ENCODE peak calls at places on chromosomes 5 and 9, in eight cellular contexts. C is activated CD4-positive, alpha-beta T cell treated with anti-CD3 and anti-CD28 coated beads, Interleukin-2, amount 50 U/mL, for 1 hour; G is germinal center; D is nephron progenitor cell; V is Caco-2; F is iPS-NIHi11; Y is HuH-7.5; H is A549. X is an unnamed sample.

GRCh38 chr5:91296691-91297143 is 86.4 kb downstream of the ARRDC3 start:
- DNase-seq in C (no peak), H (peak; percentile 44), D (no peak), V (no peak), Y (no peak), G (no peak), F (no peak), X (no peak)

GRCh38 chr5:96017951-96018350 is 56.3 kb upstream of the ELL2 start:
- DNase-seq in G (no peak), H (peak; percentile 23), F (no peak), D (no peak), Y (no peak), V (no peak), C (no peak), X (no peak)

GRCh38 chr9:105119166-105119565 is 125.3 kb upstream of the SLC44A1 start:
- DNase-seq in D (no peak), C (no peak), Y (no peak), G (no peak), F (no peak), H (no peak), V (no peak), X (no peak)

GRCh38 chr9:126514037-126514821 is 99.5 kb upstream of the LMX1B start:
- DNase-seq in C (peak; percentile 50), G (peak; percentile 91), F (peak; percentile 97), D (peak; percentile 93), H (peak; percentile 67), Y (peak; percentile 90), V (no peak), X (peak; percentile 79)

GRCh38 chr9:76810377-76810957 is 46.2 kb downstream of the PCA3 start:
- DNase-seq in F (peak; percentile 49), C (no peak), Y (no peak), G (peak; percentile 14), H (peak; percentile 73), D (peak; percentile 60), V (peak; percentile 23), X (peak; percentile 62)

GRCh38 chr9:21324040-21324439 is 11.2 kb downstream of the KLHL9 start:
- DNase-seq in F (no peak), H (no peak), V (no peak), G (no peak), Y (no peak), D (no peak), C (no peak), X (no peak)

GRCh38 chr5:11372191-11372590 is 532.1 kb downstream of the CTNND2 start:
- DNase-seq in G (no peak), H (no peak), C (no peak), Y (no peak), D (no peak), V (no peak), F (no peak), X (no peak)

GRCh38 chr5:142548739-142549275 is 137.1 kb downstream of the FGF1 start:
- DNase-seq in H (peak; percentile 93), G (peak; percentile 28), F (peak; percentile 84), Y (peak; percentile 78), V (peak; percentile 86), C (peak; percentile 3), D (peak; percentile 56), X (peak; percentile 83)

GRCh38 chr9:124769451-124770358 is 1.4 kb downstream of the NR6A1 start:
- DNase-seq in C (peak; percentile 16), H (peak; percentile 28), D (peak; percentile 69), Y (peak; percentile 59), F (peak; percentile 59), G (peak; percentile 47), V (peak; percentile 66), X (no peak)

GRCh38 chr5:111582962-111583669 is 70.8 kb upstream of the STARD4 start:
- DNase-seq in H (no peak), G (no peak), V (no peak), C (no peak), D (no peak), Y (no peak), F (no peak), X (no peak)

GRCh38 chr9:137161558-137162483 is 8.0 kb downstream of the LRRC26 start:
- DNase-seq in Y (no peak), F (peak; percentile 88), C (no peak), D (peak; percentile 34), V (peak; percentile 37), H (peak; percentile 43), G (peak; percentile 59), X (no peak)

GRCh38 chr5:150765789-150766149 is 7.0 kb upstream of the DCTN4 start:
- DNase-seq in H (no peak), G (no peak), D (no peak), Y (no peak), V (no peak), C (no peak), F (no peak), X (no peak)

GRCh38 chr5:139635606-139636206 is 12.4 kb upstream of the CXXC5 start:
- DNase-seq in Y (no peak), D (no peak), V (peak; percentile 54), G (no peak), F (peak; percentile 49), C (no peak), H (peak; percentile 73), X (no peak)

GRCh38 chr5:51414516-51414915 is 31.3 kb downstream of the ISL1 start:
- DNase-seq in C (no peak), D (no peak), H (no peak), Y (no peak), V (no peak), F (no peak), G (no peak), X (no peak)

GRCh38 chr5:110478899-110479298 is 247.6 kb downstream of the TMEM232 start:
- DNase-seq in Y (no peak), F (no peak), D (no peak), C (no peak), V (no peak), H (no peak), G (no peak), X (no peak)

GRCh38 chr9:82184524-82184923 is 196.0 kb downstream of the SPATA31D1 start:
- DNase-seq in D (no peak), F (no peak), H (no peak), V (no peak), G (no peak), C (no peak), Y (no peak), X (no peak)

GRCh38 chr5:150904479-150905311 is at the start of gene ZNF300:
- DNase-seq in V (peak; percentile 62), F (peak; percentile 88), G (peak; percentile 34), C (peak; percentile 23), Y (peak; percentile 42), D (peak; percentile 83), H (peak; percentile 96), X (peak; percentile 82)

GRCh38 chr9:91185193-91185886 is 176.4 kb downstream of the AUH start:
- DNase-seq in H (no peak), Y (no peak), G (no peak), V (no peak), C (no peak), F (no peak), D (no peak), X (no peak)

GRCh38 chr9:122115176-122116035 is 22.3 kb upstream of the TTLL11 start:
- DNase-seq in C (no peak), V (no peak), D (no peak), Y (no peak), F (no peak), G (no peak), H (no peak), X (no peak)

GRCh38 chr5:127442085-127442484 is 75.4 kb upstream of the PRRC1 start:
- DNase-seq in C (no peak), H (peak; percentile 13), F (no peak), Y (no peak), G (no peak), D (no peak), V (no peak), X (no peak)

GRCh38 chr5:74863726-74864125 is 2.5 kb downstream of the FAM169A start:
- DNase-seq in F (no peak), C (no peak), D (no peak), H (no peak), G (no peak), V (no peak), Y (no peak), X (no peak)

GRCh38 chr9:17090041-17090440 is 44.8 kb upstream of the CNTLN start:
- DNase-seq in Y (no peak), V (no peak), G (no peak), D (no peak), F (no peak), H (no peak), C (no peak), X (no peak)

GRCh38 chr5:135308752-135309151 is 90.3 kb downstream of the MACROH2A1 start:
- DNase-seq in D (no peak), G (no peak), V (peak; percentile 91), C (no peak), F (no peak), Y (no peak), H (peak; percentile 54), X (no peak)

GRCh38 chr5:43396762-43397304 is 15.4 kb downstream of the CCL28 start:
- DNase-seq in V (peak; percentile 76), Y (no peak), C (peak; percentile 47), G (peak; percentile 77), H (peak; percentile 17), D (no peak), F (peak; percentile 63), X (no peak)

GRCh38 chr5:114716955-114717354 is 355.1 kb downstream of the KCNN2 start:
- DNase-seq in C (no peak), G (no peak), H (no peak), F (no peak), V (no peak), D (no peak), Y (no peak), X (no peak)

GRCh38 chr9:17003576-17004240 is 131.1 kb upstream of the CNTLN start:
- DNase-seq in Y (no peak), C (no peak), D (no peak), H (no peak), G (no peak), F (no peak), V (no peak), X (no peak)

GRCh38 chr5:135012033-135012588 is 21.9 kb downstream of the PITX1 start:
- DNase-seq in D (no peak), F (no peak), V (no peak), C (no peak), G (no peak), Y (no peak), H (no peak), X (no peak)

GRCh38 chr9:96376926-96377874 is 6.3 kb downstream of the SLC35D2 start:
- DNase-seq in G (no peak), C (no peak), V (peak; percentile 44), H (no peak), Y (no peak), D (peak; percentile 10), F (no peak), X (no peak)